ENCODE peak calls at places on chromosomes 16 and 17, in seven cellular contexts. H is substantia nigra, Z is mesendoderm, F is astrocyte, T is coronary artery, R is AG04450, I is H1. G is an unnamed sample.

GRCh38 chr16:78210305-78210704 is 110.9 kb downstream of the WWOX start:
- DNase-seq in H (no peak), I (peak), R (no peak), Z (peak), T (no peak), F (peak), G (peak)

GRCh38 chr16:89697616-89698331 is 3.7 kb downstream of the SPATA2L start:
- DNase-seq in F (no peak), H (no peak), I (no peak), T (no peak), Z (no peak), R (no peak), G (no peak)

GRCh38 chr16:20598832-20599469 is 22.8 kb upstream of the ACSM2B start:
- DNase-seq in T (no peak), H (no peak), R (no peak), Z (peak), F (no peak), I (no peak), G (no peak)

GRCh38 chr17:6510321-6511023 is 45.9 kb downstream of the PITPNM3 start:
- DNase-seq in H (no peak), R (no peak), F (peak), I (no peak), Z (no peak), T (peak), G (no peak)

GRCh38 chr17:28402224-28402630 is 3.8 kb downstream of the SLC46A1 start:
- DNase-seq in R (no peak), I (peak), Z (peak), T (no peak), F (no peak), H (no peak), G (no peak)

GRCh38 chr17:38447502-38448095 is 19.3 kb downstream of the ARHGAP23 start:
- DNase-seq in I (no peak), T (no peak), R (no peak), H (no peak), Z (no peak), F (no peak), G (no peak)

GRCh38 chr16:58820359-58820758 is 86.2 kb upstream of the GOT2 start:
- DNase-seq in I (no peak), H (no peak), F (no peak), T (no peak), R (no peak), Z (no peak), G (no peak)

GRCh38 chr16:12314786-12315185 is 338.3 kb downstream of the SNX29 start:
- DNase-seq in I (no peak), H (no peak), R (no peak), Z (no peak), T (no peak), F (peak), G (no peak)

GRCh38 chr17:71349908-71350600 is 770.8 kb upstream of the SOX9 start:
- DNase-seq in Z (no peak), T (no peak), H (no peak), I (no peak), R (no peak), F (no peak), G (no peak)

GRCh38 chr17:50627782-50628601 is 6.7 kb upstream of the ABCC3 start:
- DNase-seq in Z (peak), I (no peak), R (no peak), H (no peak), T (no peak), F (no peak), G (no peak)

GRCh38 chr17:77493901-77494663 is 353.3 kb downstream of the SEC14L1 start:
- DNase-seq in R (no peak), Z (no peak), F (no peak), T (peak), I (no peak), H (no peak), G (no peak)

GRCh38 chr16:89359296-89360147 is 130.8 kb downstream of the ANKRD11 start:
- DNase-seq in T (no peak), H (no peak), I (no peak), Z (no peak), R (no peak), F (peak), G (no peak)

GRCh38 chr16:27382187-27382855 is 19.7 kb upstream of the IL21R start:
- DNase-seq in F (no peak), Z (no peak), H (no peak), R (no peak), T (no peak), I (no peak), G (no peak)

GRCh38 chr16:11621920-11622651 is 35.4 kb upstream of the LITAF start:
- DNase-seq in I (no peak), R (no peak), F (no peak), Z (no peak), H (no peak), T (no peak), G (no peak)

GRCh38 chr17:48954300-48954755 is 9.7 kb upstream of the SNF8 start:
- DNase-seq in Z (peak), T (no peak), R (no peak), F (no peak), H (no peak), I (peak), G (no peak)

GRCh38 chr16:27316038-27316680 is 2.4 kb downstream of the IL4R start:
- DNase-seq in T (peak), R (no peak), H (no peak), Z (no peak), F (no peak), I (no peak), G (no peak)

GRCh38 chr17:65554568-65555223 is 6.8 kb downstream of the AXIN2 start:
- DNase-seq in R (no peak), Z (no peak), F (peak), I (no peak), H (no peak), T (no peak), G (no peak)

GRCh38 chr16:7513429-7513828 is 180.8 kb downstream of the RBFOX1 start:
- DNase-seq in I (peak), T (no peak), Z (peak), R (no peak), H (no peak), F (no peak), G (no peak)

GRCh38 chr16:27980919-27981670 is 82.4 kb downstream of the GSG1L start:
- DNase-seq in R (no peak), I (no peak), T (peak), H (no peak), F (no peak), Z (no peak), G (no peak)

GRCh38 chr17:15886804-15887203 is 58.1 kb upstream of the ADORA2B start:
- DNase-seq in R (no peak), F (no peak), I (no peak), Z (no peak), T (no peak), H (no peak), G (no peak)

GRCh38 chr16:90047714-90048346 is 28.6 kb upstream of the DBNDD1 start:
- DNase-seq in F (no peak), I (peak), T (peak), R (no peak), Z (no peak), H (no peak), G (no peak)

GRCh38 chr16:4261557-4262172 is 11.2 kb downstream of the TFAP4 start:
- DNase-seq in F (peak), I (peak), R (no peak), H (no peak), T (no peak), Z (peak), G (no peak)

GRCh38 chr16:4558026-4558425 is 1.9 kb downstream of the C16orf96 start:
- DNase-seq in T (no peak), R (no peak), H (no peak), Z (no peak), I (no peak), F (no peak), G (no peak)

GRCh38 chr17:48153711-48154642 is 46.4 kb downstream of the SNX11 start:
- DNase-seq in R (peak), H (no peak), Z (peak), T (no peak), F (peak), I (no peak), G (no peak)

GRCh38 chr16:58377932-58378331 is 14.3 kb upstream of the GINS3 start:
- DNase-seq in T (no peak), F (no peak), R (no peak), H (no peak), I (no peak), Z (no peak), G (no peak)

GRCh38 chr16:49116873-49117272 is 164.8 kb downstream of the CBLN1 start:
- DNase-seq in F (no peak), Z (peak), R (no peak), T (no peak), H (no peak), I (no peak), G (peak)

GRCh38 chr17:60901806-60902205 is 224.2 kb downstream of the BCAS3 start:
- DNase-seq in H (no peak), I (no peak), Z (no peak), F (peak), R (peak), T (no peak), G (no peak)

GRCh38 chr17:48051278-48051677 is 3.1 kb downstream of the NFE2L1 start:
- DNase-seq in T (no peak), F (no peak), R (no peak), Z (no peak), I (no peak), H (no peak), G (no peak)

DNA sequence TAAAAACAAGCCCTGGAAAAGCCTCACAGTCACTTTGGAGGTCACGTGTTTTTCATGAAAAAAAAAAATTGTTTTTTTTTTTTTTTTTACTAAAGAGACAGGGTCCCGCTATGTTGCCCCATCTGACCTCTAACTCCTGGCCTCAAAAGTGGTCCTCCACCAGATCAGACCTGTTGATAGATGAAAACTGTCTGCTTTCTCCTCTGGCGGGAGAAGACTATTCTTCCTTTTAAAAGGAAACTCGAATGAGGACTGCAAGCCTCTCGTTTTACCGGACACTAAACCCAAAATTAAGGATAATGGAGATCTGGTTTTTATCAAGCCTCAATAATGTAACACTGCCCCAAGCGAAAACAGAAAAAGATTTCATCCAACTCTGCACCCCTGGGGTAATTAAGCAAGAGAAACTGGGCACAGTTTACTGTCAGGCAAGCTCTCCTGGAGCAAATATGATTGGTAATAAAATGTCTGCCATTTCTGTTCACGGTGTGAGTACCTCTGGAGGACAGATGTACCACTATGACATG is 25.8 kb downstream of the ZCCHC14 start:
- DNase-seq in I (no peak), H (no peak), Z (no peak), F (no peak), T (no peak), R (no peak), G (no peak)
- H3K27ac ChIP-seq in I (no peak), H (no peak), Z (no peak), F (no peak), T (peak), R (peak), G (no peak)

GRCh38 chr16:81429045-81429521 is 15.5 kb upstream of the CMIP start:
- DNase-seq in T (no peak), I (no peak), H (peak), Z (peak), F (no peak), R (no peak), G (no peak)
- H3K27ac ChIP-seq in T (no peak), I (no peak), H (no peak), Z (no peak), F (no peak), R (no peak), G (no peak)

GRCh38 chr17:82053556-82054263 is 2.0 kb downstream of the GPS1 start:
- DNase-seq in F (no peak), T (no peak), R (no peak), Z (no peak), H (no peak), I (no peak), G (no peak)

GRCh38 chr17:82051776-82052637 is at the start of the genes GPS1 and RFNG:
- DNase-seq in T (no peak), I (peak), H (peak), R (no peak), Z (peak), F (peak), G (no peak)

GRCh38 chr17:82050761-82051641 is 610 bp downstream of the RFNG start:
- DNase-seq in I (no peak), R (no peak), Z (no peak), H (no peak), F (no peak), T (no peak), G (no peak)

GRCh38 chr17:82053130-82053529 is 1.4 kb downstream of the GPS1 start:
- DNase-seq in R (no peak), H (no peak), Z (no peak), T (no peak), F (no peak), I (no peak), G (no peak)

DNA sequence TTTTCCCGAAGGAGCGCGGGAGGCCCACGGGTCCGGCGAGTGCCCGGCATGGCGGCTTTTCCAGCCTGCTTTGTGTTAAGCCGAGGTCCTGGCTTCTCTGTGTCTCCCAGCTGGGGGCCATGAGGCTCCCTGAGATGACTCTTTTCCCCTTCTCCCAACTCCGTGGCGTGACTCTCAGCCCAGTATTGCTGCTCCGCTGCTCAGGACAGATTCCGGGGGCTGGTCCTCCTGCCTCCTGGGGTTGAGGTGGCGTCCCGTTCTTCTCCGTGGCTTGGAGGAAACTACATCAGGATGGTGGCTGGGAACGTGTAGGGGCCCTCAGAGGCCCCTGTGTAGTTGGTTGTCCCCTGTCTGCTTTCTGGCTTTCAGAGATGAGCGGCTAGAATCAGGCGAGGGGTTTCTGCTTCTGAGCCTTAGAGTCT is 951 bp downstream of the GPS1 start:
- DNase-seq in R (no peak), Z (no peak), H (no peak), T (no peak), F (no peak), I (no peak), G (no peak)
- H3K27ac ChIP-seq in R (no peak), Z (no peak), H (no peak), T (no peak), F (no peak), I (no peak), G (peak)

GRCh38 chr17:40750391-40750790 is 4.7 kb downstream of the KRT25 start:
- DNase-seq in Z (no peak), R (no peak), T (no peak), I (no peak), F (no peak), H (no peak), G (no peak)
- H3K27ac ChIP-seq in Z (no peak), R (no peak), T (no peak), I (no peak), F (no peak), H (no peak), G (no peak)

GRCh38 chr17:45123076-45123770 is 9.1 kb downstream of the PLCD3 start:
- DNase-seq in Z (no peak), H (no peak), R (no peak), I (no peak), T (no peak), F (no peak), G (no peak)
- H3K27ac ChIP-seq in Z (no peak), H (no peak), R (peak), I (no peak), T (peak), F (peak), G (peak)

GRCh38 chr17:18203308-18203707 is 19.7 kb downstream of the ALKBH5 start:
- DNase-seq in I (no peak), F (no peak), H (no peak), T (no peak), R (no peak), Z (peak), G (no peak)
- H3K27ac ChIP-seq in I (peak), F (no peak), H (no peak), T (no peak), R (no peak), Z (no peak), G (no peak)

GRCh38 chr17:75698659-75699058 is 22.6 kb upstream of the ITGB4 start:
- DNase-seq in H (no peak), F (no peak), R (no peak), T (no peak), Z (no peak), I (no peak), G (no peak)

GRCh38 chr17:75695141-75695829 is 26.0 kb upstream of the ITGB4 start:
- DNase-seq in Z (no peak), R (no peak), F (peak), T (no peak), I (no peak), H (no peak), G (peak)

GRCh38 chr17:75695830-75696271 is 25.4 kb upstream of the ITGB4 start:
- DNase-seq in H (no peak), F (no peak), I (no peak), Z (no peak), R (no peak), T (no peak), G (no peak)

GRCh38 chr17:75694536-75694935 is 26.7 kb upstream of the ITGB4 start:
- DNase-seq in H (no peak), F (no peak), Z (no peak), I (no peak), R (no peak), T (no peak), G (no peak)

GRCh38 chr17:75697651-75698291 is 23.5 kb upstream of the ITGB4 start:
- DNase-seq in R (no peak), I (no peak), T (no peak), Z (no peak), F (no peak), H (peak), G (no peak)
- H3K27ac ChIP-seq in R (no peak), I (no peak), T (no peak), Z (no peak), F (no peak), H (peak), G (peak)

GRCh38 chr17:57572062-57572461 is 173.0 kb downstream of the CCDC182 start:
- DNase-seq in F (no peak), T (no peak), H (no peak), I (no peak), R (no peak), Z (no peak), G (no peak)
- H3K27ac ChIP-seq in F (no peak), T (peak), H (no peak), I (no peak), R (no peak), Z (no peak), G (no peak)

GRCh38 chr17:12438813-12439586 is 226.7 kb upstream of the MYOCD start:
- DNase-seq in H (no peak), R (no peak), I (no peak), F (no peak), Z (peak), T (no peak), G (no peak)
- H3K27ac ChIP-seq in H (no peak), R (no peak), I (no peak), F (no peak), Z (peak), T (no peak), G (no peak)

G was measured in epithelial cell of prostate.